ENCODE peak calls at places on chromosomes 6 and 20, in nine cellular contexts. One of them, this sample, is unnamed.

GRCh38 chr6:121590438-121590837 is 155.0 kb downstream of the GJA1 start:
- DNase-seq in endothelial cell of umbilical vein: no peak
- DNase-seq in Peyer's patch: no peak
- DNase-seq in stomach: no peak
- DNase-seq in GM12878: no peak
- DNase-seq in transverse colon: no peak
- DNase-seq in K562: no peak
- DNase-seq in IMR-90: peak; percentile 72
- DNase-seq in HCT116: no peak
- DNase-seq in this sample: peak; percentile 44

GRCh38 chr6:135231469-135231844 is 50.3 kb downstream of the MYB start:
- DNase-seq in endothelial cell of umbilical vein: no peak
- DNase-seq in Peyer's patch: no peak
- DNase-seq in stomach: no peak
- DNase-seq in GM12878: peak; percentile 59
- DNase-seq in transverse colon: no peak
- DNase-seq in K562: no peak
- DNase-seq in IMR-90: no peak
- DNase-seq in HCT116: no peak
- DNase-seq in this sample: no peak

GRCh38 chr20:4160761-4161305 is 145.5 kb upstream of the RNF24 start:
- DNase-seq in endothelial cell of umbilical vein: no peak
- DNase-seq in Peyer's patch: peak; percentile 19
- DNase-seq in stomach: no peak
- DNase-seq in GM12878: no peak
- DNase-seq in transverse colon: peak; percentile 32
- DNase-seq in K562: no peak
- DNase-seq in IMR-90: peak; percentile 54
- DNase-seq in HCT116: no peak
- DNase-seq in this sample: no peak

GRCh38 chr6:83443516-83443915 is 12.7 kb upstream of the ME1 start:
- DNase-seq in endothelial cell of umbilical vein: no peak
- DNase-seq in Peyer's patch: no peak
- DNase-seq in stomach: no peak
- DNase-seq in GM12878: no peak
- DNase-seq in transverse colon: no peak
- DNase-seq in K562: no peak
- DNase-seq in IMR-90: no peak
- DNase-seq in HCT116: no peak
- DNase-seq in this sample: no peak

GRCh38 chr20:10922941-10923340 is 249.1 kb upstream of the JAG1 start:
- DNase-seq in endothelial cell of umbilical vein: no peak
- DNase-seq in Peyer's patch: no peak
- DNase-seq in stomach: no peak
- DNase-seq in GM12878: no peak
- DNase-seq in transverse colon: no peak
- DNase-seq in K562: no peak
- DNase-seq in IMR-90: peak; percentile 96
- DNase-seq in HCT116: no peak
- DNase-seq in this sample: no peak

GRCh38 chr6:106586815-106587214 is 42.5 kb downstream of the RTN4IP1 start:
- DNase-seq in endothelial cell of umbilical vein: no peak
- DNase-seq in Peyer's patch: no peak
- DNase-seq in stomach: no peak
- DNase-seq in GM12878: no peak
- DNase-seq in transverse colon: no peak
- DNase-seq in K562: no peak
- DNase-seq in IMR-90: peak; percentile 65
- DNase-seq in HCT116: no peak
- DNase-seq in this sample: no peak

GRCh38 chr20:58691773-58692578 is 624 bp upstream of the NPEPL1 start:
- DNase-seq in endothelial cell of umbilical vein: no peak
- DNase-seq in Peyer's patch: no peak
- DNase-seq in stomach: peak; percentile 41
- DNase-seq in GM12878: no peak
- DNase-seq in transverse colon: peak; percentile 39
- DNase-seq in K562: peak; percentile 24
- DNase-seq in IMR-90: no peak
- DNase-seq in HCT116: no peak
- DNase-seq in this sample: peak; percentile 96

GRCh38 chr20:38143646-38144554 is 21.2 kb downstream of the TGM2 start:
- DNase-seq in endothelial cell of umbilical vein: peak; percentile 96
- DNase-seq in Peyer's patch: no peak
- DNase-seq in stomach: peak; percentile 45
- DNase-seq in GM12878: no peak
- DNase-seq in transverse colon: peak; percentile 81
- DNase-seq in K562: peak; percentile 58
- DNase-seq in IMR-90: peak; percentile 95
- DNase-seq in HCT116: no peak
- DNase-seq in this sample: peak; percentile 81

GRCh38 chr20:45911486-45912343 is at the start of gene PLTP:
- DNase-seq in endothelial cell of umbilical vein: peak; percentile 78
- DNase-seq in Peyer's patch: peak; percentile 54
- DNase-seq in stomach: peak; percentile 58
- DNase-seq in GM12878: no peak
- DNase-seq in transverse colon: peak; percentile 60
- DNase-seq in K562: peak; percentile 47
- DNase-seq in IMR-90: peak; percentile 57
- DNase-seq in HCT116: no peak
- DNase-seq in this sample: peak; percentile 81

GRCh38 chr20:45912344-45912682 is 358 bp upstream of the PLTP start:
- DNase-seq in endothelial cell of umbilical vein: no peak
- DNase-seq in Peyer's patch: no peak
- DNase-seq in stomach: no peak
- DNase-seq in GM12878: no peak
- DNase-seq in transverse colon: no peak
- DNase-seq in K562: no peak
- DNase-seq in IMR-90: no peak
- DNase-seq in HCT116: no peak
- DNase-seq in this sample: no peak

GRCh38 chr20:45909817-45910669 is 1.9 kb downstream of the PLTP start:
- DNase-seq in endothelial cell of umbilical vein: no peak
- DNase-seq in Peyer's patch: no peak
- DNase-seq in stomach: no peak
- DNase-seq in GM12878: no peak
- DNase-seq in transverse colon: no peak
- DNase-seq in K562: no peak
- DNase-seq in IMR-90: no peak
- DNase-seq in HCT116: no peak
- DNase-seq in this sample: peak; percentile 43

GRCh38 chr20:45909336-45909808 is 2.6 kb downstream of the PLTP start:
- DNase-seq in endothelial cell of umbilical vein: no peak
- DNase-seq in Peyer's patch: no peak
- DNase-seq in stomach: no peak
- DNase-seq in GM12878: no peak
- DNase-seq in transverse colon: no peak
- DNase-seq in K562: no peak
- DNase-seq in IMR-90: no peak
- DNase-seq in HCT116: no peak
- DNase-seq in this sample: no peak

DNA sequence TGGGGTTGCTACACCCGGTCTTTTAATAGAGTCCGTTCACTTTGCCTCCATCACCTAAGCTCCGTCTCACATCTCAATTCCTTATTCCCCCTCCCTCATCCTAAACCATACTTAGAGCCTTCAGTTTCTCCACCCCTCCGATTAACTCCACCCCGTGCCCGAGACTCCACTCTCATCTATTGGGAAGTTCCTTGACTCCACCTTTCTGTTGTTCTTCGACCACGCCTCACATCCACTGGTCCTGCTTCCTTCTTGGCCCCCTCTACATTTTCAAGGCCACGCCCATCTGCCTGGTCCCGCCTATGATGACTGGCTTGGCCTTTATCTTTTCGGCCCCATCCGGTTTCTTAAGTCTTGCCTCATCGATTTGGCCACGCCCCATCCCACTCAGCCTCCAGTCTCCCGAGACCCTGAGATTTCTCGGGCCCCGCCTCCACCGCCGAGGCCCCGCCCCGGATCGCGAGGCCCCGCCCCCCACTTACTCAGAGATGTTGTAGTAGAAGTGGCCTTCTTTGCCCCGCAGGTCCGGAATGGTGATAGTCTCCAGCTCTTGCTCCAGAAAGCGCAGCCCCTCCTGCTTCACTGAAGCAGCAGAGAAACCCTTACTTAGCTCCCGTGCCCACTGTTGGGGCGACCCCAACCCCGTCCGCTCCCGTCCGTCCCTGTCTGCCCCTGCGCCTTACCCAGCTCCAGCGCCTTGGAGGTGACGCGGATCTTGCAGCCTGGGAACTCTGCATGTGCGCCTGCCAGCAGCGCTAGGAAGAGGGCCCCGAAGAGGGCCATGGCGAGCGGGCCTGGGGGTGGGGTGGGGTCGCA is 1.1 kb downstream of the PLTP start:
- DNase-seq in endothelial cell of umbilical vein: peak; percentile 100
- DNase-seq in Peyer's patch: peak; percentile 98
- DNase-seq in stomach: peak; percentile 99
- DNase-seq in GM12878: peak; percentile 99
- DNase-seq in transverse colon: peak; percentile 97
- DNase-seq in K562: peak; percentile 98
- DNase-seq in IMR-90: peak; percentile 100
- DNase-seq in HCT116: peak; percentile 96
- DNase-seq in this sample: peak; percentile 100
- TF ChIP-seq POLR2A in endothelial cell of umbilical vein: peak; percentile 30
- TF ChIP-seq POLR2A in Peyer's patch: no peak
- TF ChIP-seq POLR2A in stomach: no peak
- TF ChIP-seq POLR2A in GM12878: peak; percentile 77
- TF ChIP-seq POLR2A in transverse colon: peak; percentile 63
- TF ChIP-seq POLR2A in K562: peak; percentile 92
- TF ChIP-seq POLR2A in IMR-90: no peak
- TF ChIP-seq POLR2A in HCT116: no peak
- TF ChIP-seq POLR2A in this sample: peak; percentile 98

GRCh38 chr6:132817554-132818403 is 3.4 kb downstream of the RPS12 start:
- DNase-seq in endothelial cell of umbilical vein: no peak
- DNase-seq in Peyer's patch: no peak
- DNase-seq in stomach: no peak
- DNase-seq in GM12878: no peak
- DNase-seq in transverse colon: no peak
- DNase-seq in K562: no peak
- DNase-seq in IMR-90: no peak
- DNase-seq in HCT116: no peak
- DNase-seq in this sample: peak; percentile 12
- H3K4me3 ChIP-seq in endothelial cell of umbilical vein: no peak overlapping the region
- H3K4me3 ChIP-seq in Peyer's patch: no peak overlapping the region
- H3K4me3 ChIP-seq in stomach: no peak overlapping the region
- H3K4me3 ChIP-seq in GM12878: peak overlapping the region; percentile 94
- H3K4me3 ChIP-seq in transverse colon: no peak overlapping the region
- H3K4me3 ChIP-seq in K562: peak overlapping the region; percentile 76
- H3K4me3 ChIP-seq in IMR-90: no peak overlapping the region
- H3K4me3 ChIP-seq in HCT116: no peak overlapping the region
- H3K4me3 ChIP-seq in this sample: peak overlapping the region; percentile 100

GRCh38 chr6:143276436-143276835 is 174.1 kb downstream of the ADAT2 start:
- DNase-seq in endothelial cell of umbilical vein: no peak
- DNase-seq in Peyer's patch: no peak
- DNase-seq in stomach: no peak
- DNase-seq in GM12878: no peak
- DNase-seq in transverse colon: no peak
- DNase-seq in K562: no peak
- DNase-seq in IMR-90: no peak
- DNase-seq in HCT116: no peak
- DNase-seq in this sample: peak; percentile 30

GRCh38 chr6:143283887-143284640 is 166.4 kb downstream of the ADAT2 start:
- DNase-seq in endothelial cell of umbilical vein: peak; percentile 59
- DNase-seq in Peyer's patch: no peak
- DNase-seq in stomach: no peak
- DNase-seq in GM12878: no peak
- DNase-seq in transverse colon: no peak
- DNase-seq in K562: no peak
- DNase-seq in IMR-90: peak; percentile 14
- DNase-seq in HCT116: no peak
- DNase-seq in this sample: no peak

GRCh38 chr6:143279385-143279784 is 171.1 kb downstream of the ADAT2 start:
- DNase-seq in endothelial cell of umbilical vein: peak; percentile 24
- DNase-seq in Peyer's patch: no peak
- DNase-seq in stomach: no peak
- DNase-seq in GM12878: no peak
- DNase-seq in transverse colon: peak; percentile 14
- DNase-seq in K562: peak; percentile 55
- DNase-seq in IMR-90: peak; percentile 21
- DNase-seq in HCT116: peak; percentile 13
- DNase-seq in this sample: peak; percentile 22
- TF ChIP-seq CTCF in endothelial cell of umbilical vein: peak; percentile 28
- TF ChIP-seq CTCF in Peyer's patch: peak; percentile 56
- TF ChIP-seq CTCF in stomach: no peak
- TF ChIP-seq CTCF in GM12878: peak; percentile 58
- TF ChIP-seq CTCF in transverse colon: no peak
- TF ChIP-seq CTCF in K562: peak; percentile 69
- TF ChIP-seq CTCF in IMR-90: peak; percentile 27
- TF ChIP-seq CTCF in HCT116: peak; percentile 48
- TF ChIP-seq CTCF in this sample: peak; percentile 13

GRCh38 chr6:26232306-26232949 is 132.6 kb upstream of the BTN3A2 start:
- DNase-seq in endothelial cell of umbilical vein: no peak
- DNase-seq in Peyer's patch: no peak
- DNase-seq in stomach: no peak
- DNase-seq in GM12878: no peak
- DNase-seq in transverse colon: no peak
- DNase-seq in K562: no peak
- DNase-seq in IMR-90: no peak
- DNase-seq in HCT116: no peak
- DNase-seq in this sample: no peak

GRCh38 chr6:26233608-26234420 is 131.2 kb upstream of the BTN3A2 start:
- DNase-seq in endothelial cell of umbilical vein: peak; percentile 71
- DNase-seq in Peyer's patch: peak; percentile 86
- DNase-seq in stomach: peak; percentile 58
- DNase-seq in GM12878: peak; percentile 75
- DNase-seq in transverse colon: peak; percentile 75
- DNase-seq in K562: peak; percentile 61
- DNase-seq in IMR-90: peak; percentile 63
- DNase-seq in HCT116: no peak
- DNase-seq in this sample: peak; percentile 92

GRCh38 chr6:26235240-26235730 is 129.7 kb upstream of the BTN3A2 start:
- DNase-seq in endothelial cell of umbilical vein: no peak
- DNase-seq in Peyer's patch: no peak
- DNase-seq in stomach: no peak
- DNase-seq in GM12878: no peak
- DNase-seq in transverse colon: no peak
- DNase-seq in K562: no peak
- DNase-seq in IMR-90: no peak
- DNase-seq in HCT116: no peak
- DNase-seq in this sample: peak; percentile 48

GRCh38 chr6:26232950-26233607 is 131.9 kb upstream of the BTN3A2 start:
- DNase-seq in endothelial cell of umbilical vein: peak; percentile 26
- DNase-seq in Peyer's patch: peak; percentile 46
- DNase-seq in stomach: no peak
- DNase-seq in GM12878: peak; percentile 55
- DNase-seq in transverse colon: no peak
- DNase-seq in K562: no peak
- DNase-seq in IMR-90: peak; percentile 79
- DNase-seq in HCT116: no peak
- DNase-seq in this sample: peak; percentile 49

DNA sequence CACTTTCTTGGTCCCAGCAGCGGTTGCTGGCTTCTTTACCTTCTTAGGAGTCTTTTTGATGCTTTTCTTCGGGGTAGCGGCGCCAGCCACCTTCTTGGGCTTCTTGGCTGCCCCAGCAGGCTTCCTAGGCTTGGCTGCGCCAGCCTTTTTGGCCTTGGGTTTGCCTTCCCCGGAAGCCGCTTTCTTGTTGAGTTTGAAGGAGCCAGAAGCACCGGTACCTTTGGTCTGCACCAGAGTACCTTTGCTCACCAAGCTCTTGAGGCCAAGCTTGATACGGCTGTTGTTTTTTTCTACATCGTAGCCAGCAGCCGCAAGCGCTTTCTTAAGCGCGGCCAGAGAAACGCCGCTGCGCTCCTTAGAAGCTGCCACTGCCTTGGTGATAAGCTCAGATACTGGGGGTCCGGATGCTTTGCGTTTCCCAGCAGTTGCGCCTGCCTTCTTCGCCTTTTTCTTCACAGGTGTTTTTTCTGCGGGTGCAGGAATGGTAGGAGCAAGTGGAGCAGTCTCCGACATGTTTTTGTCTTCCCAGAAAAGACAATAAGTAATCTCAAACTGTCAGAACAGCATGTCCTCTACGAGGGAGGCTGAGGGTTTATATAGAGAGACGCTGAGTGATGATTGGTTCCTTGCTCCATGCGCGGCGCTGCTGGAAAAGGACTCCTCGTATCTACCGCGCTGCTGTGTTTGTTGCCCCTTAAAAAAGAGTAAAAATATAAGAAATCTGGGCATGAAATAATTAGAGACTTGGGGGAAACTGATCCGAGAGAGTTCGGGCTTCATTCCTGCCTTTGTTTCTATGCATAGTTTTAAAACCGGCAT is 130.4 kb upstream of the BTN3A2 start:
- DNase-seq in endothelial cell of umbilical vein: peak; percentile 89
- DNase-seq in Peyer's patch: peak; percentile 85
- DNase-seq in stomach: peak; percentile 66
- DNase-seq in GM12878: peak; percentile 96
- DNase-seq in transverse colon: peak; percentile 82
- DNase-seq in K562: peak; percentile 71
- DNase-seq in IMR-90: peak; percentile 84
- DNase-seq in HCT116: no peak
- DNase-seq in this sample: peak; percentile 94
- TF ChIP-seq POLR2A in endothelial cell of umbilical vein: peak; percentile 5
- TF ChIP-seq POLR2A in Peyer's patch: peak; percentile 99
- TF ChIP-seq POLR2A in stomach: peak; percentile 32
- TF ChIP-seq POLR2A in GM12878: peak; percentile 92
- TF ChIP-seq POLR2A in transverse colon: peak; percentile 99
- TF ChIP-seq POLR2A in K562: peak; percentile 99
- TF ChIP-seq POLR2A in IMR-90: peak; percentile 94
- TF ChIP-seq POLR2A in HCT116: no peak
- TF ChIP-seq POLR2A in this sample: peak; percentile 99